ENCODE peak calls at places on chromosomes 12 and 14, in five cellular contexts. One of them, this sample, is unnamed.
A peak's percentile ranks its signal among the peaks of the same experiment; 100 is the strongest.

GRCh38 chr12:29023436-29024076 is 125.5 kb upstream of the FAR2 start:
- DNase-seq in T-helper 9 cell: no peak
- DNase-seq in stimulated activated CD4-positive, alpha-beta T cell treated with anti-CD3 and anti-CD28 coated beads, TNF-alpha, amount 100 ng/mL, for 48 hours: no peak
- DNase-seq in ureter: no peak
- DNase-seq in GM04503: no peak
- DNase-seq in this sample: no peak

GRCh38 chr14:99389171-99389826 is 91.4 kb downstream of the SETD3 start:
- DNase-seq in T-helper 9 cell: peak; percentile 17
- DNase-seq in stimulated activated CD4-positive, alpha-beta T cell treated with anti-CD3 and anti-CD28 coated beads, TNF-alpha, amount 100 ng/mL, for 48 hours: peak; percentile 21
- DNase-seq in ureter: no peak
- DNase-seq in GM04503: no peak
- DNase-seq in this sample: no peak

GRCh38 chr12:50302686-50303085 is 19.4 kb upstream of the LIMA1 start:
- DNase-seq in T-helper 9 cell: no peak
- DNase-seq in stimulated activated CD4-positive, alpha-beta T cell treated with anti-CD3 and anti-CD28 coated beads, TNF-alpha, amount 100 ng/mL, for 48 hours: no peak
- DNase-seq in ureter: no peak
- DNase-seq in GM04503: peak; percentile 86
- DNase-seq in this sample: no peak

GRCh38 chr14:52069617-52070431 is 965 bp upstream of the NID2 start:
- DNase-seq in T-helper 9 cell: peak; percentile 2
- DNase-seq in stimulated activated CD4-positive, alpha-beta T cell treated with anti-CD3 and anti-CD28 coated beads, TNF-alpha, amount 100 ng/mL, for 48 hours: no peak
- DNase-seq in ureter: no peak
- DNase-seq in GM04503: no peak
- DNase-seq in this sample: no peak

GRCh38 chr12:131063427-131063826 is 109.7 kb downstream of the ADGRD1 start:
- DNase-seq in T-helper 9 cell: no peak
- DNase-seq in stimulated activated CD4-positive, alpha-beta T cell treated with anti-CD3 and anti-CD28 coated beads, TNF-alpha, amount 100 ng/mL, for 48 hours: no peak
- DNase-seq in ureter: no peak
- DNase-seq in GM04503: no peak
- DNase-seq in this sample: no peak

GRCh38 chr12:51549637-51550036 is 41.4 kb upstream of the SCN8A start:
- DNase-seq in T-helper 9 cell: no peak
- DNase-seq in stimulated activated CD4-positive, alpha-beta T cell treated with anti-CD3 and anti-CD28 coated beads, TNF-alpha, amount 100 ng/mL, for 48 hours: no peak
- DNase-seq in ureter: no peak
- DNase-seq in GM04503: no peak
- DNase-seq in this sample: no peak

GRCh38 chr12:77686760-77687159 is 143.9 kb upstream of the NAV3 start:
- DNase-seq in T-helper 9 cell: no peak
- DNase-seq in stimulated activated CD4-positive, alpha-beta T cell treated with anti-CD3 and anti-CD28 coated beads, TNF-alpha, amount 100 ng/mL, for 48 hours: no peak
- DNase-seq in ureter: no peak
- DNase-seq in GM04503: no peak
- DNase-seq in this sample: no peak

GRCh38 chr14:72810201-72810600 is 83.7 kb downstream of the DPF3 start:
- DNase-seq in T-helper 9 cell: peak; percentile 5
- DNase-seq in stimulated activated CD4-positive, alpha-beta T cell treated with anti-CD3 and anti-CD28 coated beads, TNF-alpha, amount 100 ng/mL, for 48 hours: peak; percentile 20
- DNase-seq in ureter: no peak
- DNase-seq in GM04503: no peak
- DNase-seq in this sample: no peak